ENCODE peak calls at places on chromosomes 2 and 18, in ten cellular contexts. One of them, this sample, is unnamed.

GRCh38 chr2:71922501-71923142 is 225.0 kb downstream of the CYP26B1 start:
- DNase-seq in fibroblast of lung: no peak
- DNase-seq in substantia nigra: no peak
- DNase-seq in T-cell: no peak
- DNase-seq in HFF-Myc: no peak
- DNase-seq in EL: no peak
- DNase-seq in Kasumi-1: no peak
- DNase-seq in midbrain: no peak
- DNase-seq in MCF 10A: no peak
- DNase-seq in activated T-helper 9 cell treated with anti-CD3 and anti-CD28 coated beads, Interleukin-2, amount 50 U/mL, for 16 hours: no peak
- DNase-seq in this sample: no peak

GRCh38 chr2:230269715-230270114 is 44.2 kb downstream of the SP140 start:
- DNase-seq in fibroblast of lung: no peak
- DNase-seq in substantia nigra: no peak
- DNase-seq in T-cell: no peak
- DNase-seq in HFF-Myc: no peak
- DNase-seq in EL: no peak
- DNase-seq in Kasumi-1: no peak
- DNase-seq in midbrain: no peak
- DNase-seq in MCF 10A: no peak
- DNase-seq in activated T-helper 9 cell treated with anti-CD3 and anti-CD28 coated beads, Interleukin-2, amount 50 U/mL, for 16 hours: no peak
- DNase-seq in this sample: no peak

GRCh38 chr18:31513189-31513907 is 15.4 kb downstream of the DSG2 start:
- DNase-seq in fibroblast of lung: peak; percentile 21
- DNase-seq in substantia nigra: no peak
- DNase-seq in T-cell: no peak
- DNase-seq in HFF-Myc: peak; percentile 2
- DNase-seq in EL: no peak
- DNase-seq in Kasumi-1: no peak
- DNase-seq in midbrain: no peak
- DNase-seq in MCF 10A: peak; percentile 79
- DNase-seq in activated T-helper 9 cell treated with anti-CD3 and anti-CD28 coated beads, Interleukin-2, amount 50 U/mL, for 16 hours: no peak
- DNase-seq in this sample: no peak

GRCh38 chr2:119739580-119740255 is 20.0 kb upstream of the PTPN4 start:
- DNase-seq in fibroblast of lung: no peak
- DNase-seq in substantia nigra: no peak
- DNase-seq in T-cell: no peak
- DNase-seq in HFF-Myc: no peak
- DNase-seq in EL: no peak
- DNase-seq in Kasumi-1: peak; percentile 5
- DNase-seq in midbrain: peak; percentile 10
- DNase-seq in MCF 10A: no peak
- DNase-seq in activated T-helper 9 cell treated with anti-CD3 and anti-CD28 coated beads, Interleukin-2, amount 50 U/mL, for 16 hours: no peak
- DNase-seq in this sample: no peak

GRCh38 chr2:15561574-15562344 is 625 bp upstream of the NBAS start:
- DNase-seq in fibroblast of lung: peak; percentile 54
- DNase-seq in substantia nigra: no peak
- DNase-seq in T-cell: peak; percentile 9
- DNase-seq in HFF-Myc: no peak
- DNase-seq in EL: peak; percentile 34
- DNase-seq in Kasumi-1: peak; percentile 80
- DNase-seq in midbrain: peak; percentile 75
- DNase-seq in MCF 10A: no peak
- DNase-seq in activated T-helper 9 cell treated with anti-CD3 and anti-CD28 coated beads, Interleukin-2, amount 50 U/mL, for 16 hours: no peak
- DNase-seq in this sample: no peak

GRCh38 chr2:188193230-188193629 is 98.4 kb upstream of the GULP1 start:
- DNase-seq in fibroblast of lung: no peak
- DNase-seq in substantia nigra: no peak
- DNase-seq in T-cell: no peak
- DNase-seq in HFF-Myc: no peak
- DNase-seq in EL: no peak
- DNase-seq in Kasumi-1: no peak
- DNase-seq in midbrain: no peak
- DNase-seq in MCF 10A: peak; percentile 49
- DNase-seq in activated T-helper 9 cell treated with anti-CD3 and anti-CD28 coated beads, Interleukin-2, amount 50 U/mL, for 16 hours: no peak
- DNase-seq in this sample: no peak

GRCh38 chr2:119981896-119982295 is 31.0 kb upstream of the EPB41L5 start:
- DNase-seq in fibroblast of lung: no peak
- DNase-seq in substantia nigra: no peak
- DNase-seq in T-cell: no peak
- DNase-seq in HFF-Myc: no peak
- DNase-seq in EL: no peak
- DNase-seq in Kasumi-1: no peak
- DNase-seq in midbrain: no peak
- DNase-seq in MCF 10A: no peak
- DNase-seq in activated T-helper 9 cell treated with anti-CD3 and anti-CD28 coated beads, Interleukin-2, amount 50 U/mL, for 16 hours: no peak
- DNase-seq in this sample: no peak

GRCh38 chr2:189092936-189093335 is 86.6 kb downstream of the COL5A2 start:
- DNase-seq in fibroblast of lung: peak; percentile 92
- DNase-seq in substantia nigra: no peak
- DNase-seq in T-cell: no peak
- DNase-seq in HFF-Myc: no peak
- DNase-seq in EL: no peak
- DNase-seq in Kasumi-1: no peak
- DNase-seq in midbrain: no peak
- DNase-seq in MCF 10A: no peak
- DNase-seq in activated T-helper 9 cell treated with anti-CD3 and anti-CD28 coated beads, Interleukin-2, amount 50 U/mL, for 16 hours: no peak
- DNase-seq in this sample: no peak

GRCh38 chr2:61898810-61899209 is 6.7 kb upstream of the COMMD1 start:
- DNase-seq in fibroblast of lung: peak; percentile 31
- DNase-seq in substantia nigra: no peak
- DNase-seq in T-cell: peak; percentile 8
- DNase-seq in HFF-Myc: no peak
- DNase-seq in EL: peak; percentile 20
- DNase-seq in Kasumi-1: peak; percentile 74
- DNase-seq in midbrain: peak; percentile 7
- DNase-seq in MCF 10A: peak; percentile 29
- DNase-seq in activated T-helper 9 cell treated with anti-CD3 and anti-CD28 coated beads, Interleukin-2, amount 50 U/mL, for 16 hours: no peak
- DNase-seq in this sample: no peak

GRCh38 chr2:100954044-100954420 is 48.1 kb upstream of the RPL31 start:
- DNase-seq in fibroblast of lung: no peak
- DNase-seq in substantia nigra: no peak
- DNase-seq in T-cell: no peak
- DNase-seq in HFF-Myc: no peak
- DNase-seq in EL: no peak
- DNase-seq in Kasumi-1: no peak
- DNase-seq in midbrain: no peak
- DNase-seq in MCF 10A: no peak
- DNase-seq in activated T-helper 9 cell treated with anti-CD3 and anti-CD28 coated beads, Interleukin-2, amount 50 U/mL, for 16 hours: no peak
- DNase-seq in this sample: no peak

GRCh38 chr2:36246320-36246990 is 109.1 kb upstream of the CRIM1 start:
- DNase-seq in fibroblast of lung: no peak
- DNase-seq in substantia nigra: no peak
- DNase-seq in T-cell: no peak
- DNase-seq in HFF-Myc: no peak
- DNase-seq in EL: no peak
- DNase-seq in Kasumi-1: peak; percentile 70
- DNase-seq in midbrain: no peak
- DNase-seq in MCF 10A: no peak
- DNase-seq in activated T-helper 9 cell treated with anti-CD3 and anti-CD28 coated beads, Interleukin-2, amount 50 U/mL, for 16 hours: no peak
- DNase-seq in this sample: no peak

GRCh38 chr2:79750321-79750720 is 237.5 kb downstream of the CTNNA2 start:
- DNase-seq in fibroblast of lung: no peak
- DNase-seq in substantia nigra: no peak
- DNase-seq in T-cell: no peak
- DNase-seq in HFF-Myc: no peak
- DNase-seq in EL: no peak
- DNase-seq in Kasumi-1: no peak
- DNase-seq in midbrain: no peak
- DNase-seq in MCF 10A: no peak
- DNase-seq in activated T-helper 9 cell treated with anti-CD3 and anti-CD28 coated beads, Interleukin-2, amount 50 U/mL, for 16 hours: no peak
- DNase-seq in this sample: no peak

GRCh38 chr18:76490701-76491171 is 4.3 kb downstream of the ZNF516 start:
- DNase-seq in fibroblast of lung: no peak
- DNase-seq in substantia nigra: no peak
- DNase-seq in T-cell: peak; percentile 59
- DNase-seq in HFF-Myc: no peak
- DNase-seq in EL: peak; percentile 47
- DNase-seq in Kasumi-1: peak; percentile 44
- DNase-seq in midbrain: no peak
- DNase-seq in MCF 10A: peak; percentile 52
- DNase-seq in activated T-helper 9 cell treated with anti-CD3 and anti-CD28 coated beads, Interleukin-2, amount 50 U/mL, for 16 hours: peak; percentile 28
- DNase-seq in this sample: no peak

GRCh38 chr2:105834931-105835330 is 90.2 kb downstream of the NCK2 start:
- DNase-seq in fibroblast of lung: no peak
- DNase-seq in substantia nigra: no peak
- DNase-seq in T-cell: no peak
- DNase-seq in HFF-Myc: no peak
- DNase-seq in EL: no peak
- DNase-seq in Kasumi-1: peak; percentile 46
- DNase-seq in midbrain: no peak
- DNase-seq in MCF 10A: no peak
- DNase-seq in activated T-helper 9 cell treated with anti-CD3 and anti-CD28 coated beads, Interleukin-2, amount 50 U/mL, for 16 hours: no peak
- DNase-seq in this sample: no peak

GRCh38 chr2:22326250-22326649 is 1058.7 kb upstream of the KLHL29 start:
- DNase-seq in fibroblast of lung: no peak
- DNase-seq in substantia nigra: no peak
- DNase-seq in T-cell: no peak
- DNase-seq in HFF-Myc: no peak
- DNase-seq in EL: no peak
- DNase-seq in Kasumi-1: no peak
- DNase-seq in midbrain: no peak
- DNase-seq in MCF 10A: no peak
- DNase-seq in activated T-helper 9 cell treated with anti-CD3 and anti-CD28 coated beads, Interleukin-2, amount 50 U/mL, for 16 hours: no peak
- DNase-seq in this sample: no peak

GRCh38 chr18:23872701-23873550 is 141.6 kb upstream of the TTC39C start:
- DNase-seq in fibroblast of lung: no peak
- DNase-seq in substantia nigra: no peak
- DNase-seq in T-cell: peak; percentile 52
- DNase-seq in HFF-Myc: no peak
- DNase-seq in EL: no peak
- DNase-seq in Kasumi-1: no peak
- DNase-seq in midbrain: no peak
- DNase-seq in MCF 10A: peak; percentile 96
- DNase-seq in activated T-helper 9 cell treated with anti-CD3 and anti-CD28 coated beads, Interleukin-2, amount 50 U/mL, for 16 hours: peak; percentile 34
- DNase-seq in this sample: no peak

GRCh38 chr2:10196275-10196892 is 73.8 kb downstream of the RRM2 start:
- DNase-seq in fibroblast of lung: peak; percentile 44
- DNase-seq in substantia nigra: peak; percentile 26
- DNase-seq in T-cell: no peak
- DNase-seq in HFF-Myc: no peak
- DNase-seq in EL: no peak
- DNase-seq in Kasumi-1: no peak
- DNase-seq in midbrain: peak; percentile 48
- DNase-seq in MCF 10A: no peak
- DNase-seq in activated T-helper 9 cell treated with anti-CD3 and anti-CD28 coated beads, Interleukin-2, amount 50 U/mL, for 16 hours: no peak
- DNase-seq in this sample: no peak

GRCh38 chr2:50346586-50347351 is 685.2 kb downstream of the NRXN1 start:
- DNase-seq in fibroblast of lung: no peak
- DNase-seq in substantia nigra: no peak
- DNase-seq in T-cell: no peak
- DNase-seq in HFF-Myc: no peak
- DNase-seq in EL: no peak
- DNase-seq in Kasumi-1: no peak
- DNase-seq in midbrain: no peak
- DNase-seq in MCF 10A: no peak
- DNase-seq in activated T-helper 9 cell treated with anti-CD3 and anti-CD28 coated beads, Interleukin-2, amount 50 U/mL, for 16 hours: no peak
- DNase-seq in this sample: no peak

GRCh38 chr2:29606105-29606871 is 315.1 kb downstream of the ALK start:
- DNase-seq in fibroblast of lung: peak; percentile 79
- DNase-seq in substantia nigra: no peak
- DNase-seq in T-cell: no peak
- DNase-seq in HFF-Myc: peak; percentile 42
- DNase-seq in EL: peak; percentile 91
- DNase-seq in Kasumi-1: peak; percentile 53
- DNase-seq in midbrain: no peak
- DNase-seq in MCF 10A: peak; percentile 63
- DNase-seq in activated T-helper 9 cell treated with anti-CD3 and anti-CD28 coated beads, Interleukin-2, amount 50 U/mL, for 16 hours: no peak
- DNase-seq in this sample: no peak

GRCh38 chr2:48081317-48081628 is 175.0 kb upstream of the FBXO11 start:
- DNase-seq in fibroblast of lung: no peak
- DNase-seq in substantia nigra: no peak
- DNase-seq in T-cell: no peak
- DNase-seq in HFF-Myc: no peak
- DNase-seq in EL: no peak
- DNase-seq in Kasumi-1: no peak
- DNase-seq in midbrain: no peak
- DNase-seq in MCF 10A: no peak
- DNase-seq in activated T-helper 9 cell treated with anti-CD3 and anti-CD28 coated beads, Interleukin-2, amount 50 U/mL, for 16 hours: no peak
- DNase-seq in this sample: no peak

GRCh38 chr2:181275643-181276070 is 181.5 kb upstream of the ITGA4 start:
- DNase-seq in fibroblast of lung: no peak
- DNase-seq in substantia nigra: no peak
- DNase-seq in T-cell: peak; percentile 38
- DNase-seq in HFF-Myc: no peak
- DNase-seq in EL: no peak
- DNase-seq in Kasumi-1: no peak
- DNase-seq in midbrain: no peak
- DNase-seq in MCF 10A: no peak
- DNase-seq in activated T-helper 9 cell treated with anti-CD3 and anti-CD28 coated beads, Interleukin-2, amount 50 U/mL, for 16 hours: no peak
- DNase-seq in this sample: no peak

GRCh38 chr2:178385595-178386148 is 65.3 kb downstream of the PRKRA start:
- DNase-seq in fibroblast of lung: no peak
- DNase-seq in substantia nigra: no peak
- DNase-seq in T-cell: no peak
- DNase-seq in HFF-Myc: no peak
- DNase-seq in EL: no peak
- DNase-seq in Kasumi-1: no peak
- DNase-seq in midbrain: no peak
- DNase-seq in MCF 10A: no peak
- DNase-seq in activated T-helper 9 cell treated with anti-CD3 and anti-CD28 coated beads, Interleukin-2, amount 50 U/mL, for 16 hours: no peak
- DNase-seq in this sample: no peak

GRCh38 chr2:33275689-33276444 is 200.6 kb upstream of the RASGRP3 start:
- DNase-seq in fibroblast of lung: peak; percentile 91
- DNase-seq in substantia nigra: no peak
- DNase-seq in T-cell: peak; percentile 28
- DNase-seq in HFF-Myc: peak; percentile 40
- DNase-seq in EL: peak; percentile 83
- DNase-seq in Kasumi-1: no peak
- DNase-seq in midbrain: no peak
- DNase-seq in MCF 10A: peak; percentile 93
- DNase-seq in activated T-helper 9 cell treated with anti-CD3 and anti-CD28 coated beads, Interleukin-2, amount 50 U/mL, for 16 hours: peak; percentile 47
- DNase-seq in this sample: peak; percentile 93

GRCh38 chr2:33236457-33236856 is 240.0 kb upstream of the RASGRP3 start:
- DNase-seq in fibroblast of lung: peak; percentile 68
- DNase-seq in substantia nigra: no peak
- DNase-seq in T-cell: no peak
- DNase-seq in HFF-Myc: peak; percentile 61
- DNase-seq in EL: peak; percentile 77
- DNase-seq in Kasumi-1: peak; percentile 12
- DNase-seq in midbrain: no peak
- DNase-seq in MCF 10A: peak; percentile 77
- DNase-seq in activated T-helper 9 cell treated with anti-CD3 and anti-CD28 coated beads, Interleukin-2, amount 50 U/mL, for 16 hours: no peak
- DNase-seq in this sample: peak; percentile 36

GRCh38 chr2:99403524-99403923 is 66.3 kb downstream of the EIF5B start:
- DNase-seq in fibroblast of lung: no peak
- DNase-seq in substantia nigra: no peak
- DNase-seq in T-cell: no peak
- DNase-seq in HFF-Myc: no peak
- DNase-seq in EL: no peak
- DNase-seq in Kasumi-1: peak; percentile 7
- DNase-seq in midbrain: no peak
- DNase-seq in MCF 10A: no peak
- DNase-seq in activated T-helper 9 cell treated with anti-CD3 and anti-CD28 coated beads, Interleukin-2, amount 50 U/mL, for 16 hours: no peak
- DNase-seq in this sample: no peak